ENCODE peak calls at places on chromosomes 12 and 14, in seven cellular contexts. T is NCI-H2081, P is body of pancreas, Q is amniotic epithelial cell, R is sigmoid colon, J is PC-3, I is nephron progenitor cell. N is an unnamed sample.

GRCh38 chr14:68741839-68742470 is 50.9 kb downstream of the ZFP36L1 start:
- DNase-seq in T (no peak), P (peak), Q (no peak), R (no peak), J (no peak), I (no peak), N (no peak)

GRCh38 chr14:71692496-71692895 is 239.7 kb upstream of the RGS6 start:
- DNase-seq in T (peak), P (no peak), Q (peak), R (no peak), J (peak), I (no peak), N (no peak)

GRCh38 chr12:1815108-1815507 is 5.3 kb upstream of the LRTM2 start:
- DNase-seq in T (no peak), P (no peak), Q (no peak), R (no peak), J (no peak), I (no peak), N (no peak)

GRCh38 chr14:51996148-51996746 is 6.9 kb downstream of the RTRAF start:
- DNase-seq in T (peak), P (peak), Q (peak), R (no peak), J (peak), I (no peak), N (no peak)

GRCh38 chr14:81062816-81063215 is 107.4 kb downstream of the TSHR start:
- DNase-seq in T (no peak), P (peak), Q (no peak), R (no peak), J (peak), I (peak), N (no peak)

GRCh38 chr12:112906712-112907414 is at the start of gene OAS1:
- DNase-seq in T (no peak), P (peak), Q (peak), R (no peak), J (peak), I (no peak), N (no peak)

GRCh38 chr14:51069065-51069464 is 25.8 kb downstream of the TRIM9 start:
- DNase-seq in T (no peak), P (no peak), Q (no peak), R (no peak), J (no peak), I (no peak), N (no peak)

GRCh38 chr14:35534130-35534883 is at the start of gene INSM2:
- DNase-seq in T (no peak), P (no peak), Q (peak), R (no peak), J (no peak), I (peak), N (no peak)

GRCh38 chr12:3081886-3082285 is 4.7 kb downstream of the TSPAN9 start:
- DNase-seq in T (no peak), P (no peak), Q (peak), R (no peak), J (no peak), I (no peak), N (no peak)

GRCh38 chr14:88559852-88560251 is 3.0 kb upstream of the ZC3H14 start:
- DNase-seq in T (no peak), P (no peak), Q (peak), R (no peak), J (peak), I (no peak), N (no peak)

GRCh38 chr12:31521972-31522371 is 69.0 kb downstream of the DENND5B start:
- DNase-seq in T (peak), P (no peak), Q (peak), R (no peak), J (no peak), I (no peak), N (peak)

GRCh38 chr14:68308695-68309094 is 484.2 kb downstream of the ZFP36L1 start:
- DNase-seq in T (no peak), P (no peak), Q (peak), R (no peak), J (no peak), I (no peak), N (no peak)

GRCh38 chr14:68843471-68844209 is 50.8 kb upstream of the ZFP36L1 start:
- DNase-seq in T (peak), P (peak), Q (peak), R (peak), J (peak), I (peak), N (peak)

GRCh38 chr12:1933342-1933992 is 15.0 kb upstream of the CACNA2D4 start:
- DNase-seq in T (no peak), P (no peak), Q (peak), R (peak), J (no peak), I (peak), N (peak)

GRCh38 chr12:122850048-122850445 is 14.8 kb downstream of the HIP1R start:
- DNase-seq in T (no peak), P (no peak), Q (no peak), R (no peak), J (no peak), I (no peak), N (no peak)

GRCh38 chr14:51939211-51939705 is 50.1 kb upstream of the RTRAF start:
- DNase-seq in T (no peak), P (peak), Q (peak), R (peak), J (no peak), I (no peak), N (peak)

N was measured in SJCRH30.